ENCODE peak calls at places on chromosomes 13 and 19, in nine cellular contexts. One of them, this sample, is unnamed.

GRCh38 chr19:6138066-6138465 is 2.6 kb downstream of the ACSBG2 start:
- DNase-seq in NCI-H1092: no peak
- DNase-seq in NCI-H1105: no peak
- DNase-seq in transverse colon: no peak
- DNase-seq in H9: no peak
- DNase-seq in left kidney: no peak
- DNase-seq in stimulated activated CD4-positive, alpha-beta T cell treated with anti-CD3 and anti-CD28 coated beads, TNF-alpha, amount 100 ng/mL, for 1 hour: no peak
- DNase-seq in HFF-Myc: no peak
- DNase-seq in HCEC 1CT: no peak
- DNase-seq in this sample: no peak

GRCh38 chr13:95834134-95834765 is 157.3 kb downstream of the DNAJC3 start:
- DNase-seq in stimulated activated CD4-positive, alpha-beta T cell treated with anti-CD3 and anti-CD28 coated beads, TNF-alpha, amount 100 ng/mL, for 1 hour: peak
- DNase-seq in HFF-Myc: peak
- DNase-seq in transverse colon: peak
- DNase-seq in HCEC 1CT: peak
- DNase-seq in H9: peak
- DNase-seq in NCI-H1105: no peak
- DNase-seq in left kidney: peak
- DNase-seq in NCI-H1092: peak
- DNase-seq in this sample: peak

GRCh38 chr19:53388168-53388567 is 6.8 kb upstream of the ZNF765 start:
- DNase-seq in left kidney: no peak
- DNase-seq in NCI-H1105: no peak
- DNase-seq in HCEC 1CT: peak
- DNase-seq in transverse colon: no peak
- DNase-seq in stimulated activated CD4-positive, alpha-beta T cell treated with anti-CD3 and anti-CD28 coated beads, TNF-alpha, amount 100 ng/mL, for 1 hour: no peak
- DNase-seq in H9: no peak
- DNase-seq in HFF-Myc: no peak
- DNase-seq in NCI-H1092: no peak
- DNase-seq in this sample: no peak

GRCh38 chr13:113307491-113307890 is 10.5 kb downstream of the LAMP1 start:
- DNase-seq in transverse colon: no peak
- DNase-seq in HFF-Myc: no peak
- DNase-seq in H9: no peak
- DNase-seq in NCI-H1092: no peak
- DNase-seq in NCI-H1105: no peak
- DNase-seq in HCEC 1CT: no peak
- DNase-seq in stimulated activated CD4-positive, alpha-beta T cell treated with anti-CD3 and anti-CD28 coated beads, TNF-alpha, amount 100 ng/mL, for 1 hour: no peak
- DNase-seq in left kidney: no peak
- DNase-seq in this sample: no peak

GRCh38 chr19:52880895-52881389 is 16.5 kb downstream of the ZNF320 start:
- DNase-seq in NCI-H1092: no peak
- DNase-seq in HFF-Myc: no peak
- DNase-seq in transverse colon: no peak
- DNase-seq in left kidney: no peak
- DNase-seq in stimulated activated CD4-positive, alpha-beta T cell treated with anti-CD3 and anti-CD28 coated beads, TNF-alpha, amount 100 ng/mL, for 1 hour: no peak
- DNase-seq in NCI-H1105: no peak
- DNase-seq in H9: no peak
- DNase-seq in HCEC 1CT: no peak
- DNase-seq in this sample: no peak

GRCh38 chr19:49212302-49212701 is 54.7 kb downstream of the TRPM4 start:
- DNase-seq in transverse colon: no peak
- DNase-seq in NCI-H1105: peak
- DNase-seq in HCEC 1CT: no peak
- DNase-seq in NCI-H1092: no peak
- DNase-seq in H9: no peak
- DNase-seq in stimulated activated CD4-positive, alpha-beta T cell treated with anti-CD3 and anti-CD28 coated beads, TNF-alpha, amount 100 ng/mL, for 1 hour: no peak
- DNase-seq in HFF-Myc: no peak
- DNase-seq in left kidney: no peak
- DNase-seq in this sample: no peak

GRCh38 chr19:4800591-4801081 is 9.1 kb downstream of the FEM1A start:
- DNase-seq in stimulated activated CD4-positive, alpha-beta T cell treated with anti-CD3 and anti-CD28 coated beads, TNF-alpha, amount 100 ng/mL, for 1 hour: no peak
- DNase-seq in HCEC 1CT: no peak
- DNase-seq in NCI-H1092: no peak
- DNase-seq in transverse colon: no peak
- DNase-seq in NCI-H1105: no peak
- DNase-seq in HFF-Myc: no peak
- DNase-seq in left kidney: no peak
- DNase-seq in H9: no peak
- DNase-seq in this sample: peak

GRCh38 chr13:34816118-34816517 is 126.0 kb upstream of the NBEA start:
- DNase-seq in transverse colon: no peak
- DNase-seq in left kidney: no peak
- DNase-seq in stimulated activated CD4-positive, alpha-beta T cell treated with anti-CD3 and anti-CD28 coated beads, TNF-alpha, amount 100 ng/mL, for 1 hour: no peak
- DNase-seq in HCEC 1CT: no peak
- DNase-seq in NCI-H1105: no peak
- DNase-seq in HFF-Myc: no peak
- DNase-seq in NCI-H1092: no peak
- DNase-seq in H9: no peak
- DNase-seq in this sample: no peak

GRCh38 chr13:45368571-45368970 is 27.6 kb upstream of the TPT1 start:
- DNase-seq in transverse colon: no peak
- DNase-seq in NCI-H1105: no peak
- DNase-seq in left kidney: peak
- DNase-seq in NCI-H1092: no peak
- DNase-seq in stimulated activated CD4-positive, alpha-beta T cell treated with anti-CD3 and anti-CD28 coated beads, TNF-alpha, amount 100 ng/mL, for 1 hour: no peak
- DNase-seq in HCEC 1CT: no peak
- DNase-seq in HFF-Myc: no peak
- DNase-seq in H9: no peak
- DNase-seq in this sample: no peak

GRCh38 chr13:30422056-30422914 is at the start of gene UBE2L5:
- DNase-seq in left kidney: peak
- DNase-seq in NCI-H1105: peak
- DNase-seq in HCEC 1CT: peak
- DNase-seq in NCI-H1092: no peak
- DNase-seq in HFF-Myc: no peak
- DNase-seq in stimulated activated CD4-positive, alpha-beta T cell treated with anti-CD3 and anti-CD28 coated beads, TNF-alpha, amount 100 ng/mL, for 1 hour: peak
- DNase-seq in H9: peak
- DNase-seq in transverse colon: peak
- DNase-seq in this sample: peak

GRCh38 chr19:51688665-51689571 is 4.2 kb upstream of the SPACA6 start:
- DNase-seq in H9: peak
- DNase-seq in transverse colon: peak
- DNase-seq in NCI-H1092: peak
- DNase-seq in HFF-Myc: peak
- DNase-seq in stimulated activated CD4-positive, alpha-beta T cell treated with anti-CD3 and anti-CD28 coated beads, TNF-alpha, amount 100 ng/mL, for 1 hour: no peak
- DNase-seq in HCEC 1CT: peak
- DNase-seq in NCI-H1105: peak
- DNase-seq in left kidney: peak
- DNase-seq in this sample: peak

GRCh38 chr19:51398096-51398704 is 7.8 kb upstream of the C19orf84 start:
- DNase-seq in NCI-H1105: no peak
- DNase-seq in HFF-Myc: no peak
- DNase-seq in HCEC 1CT: peak
- DNase-seq in NCI-H1092: no peak
- DNase-seq in stimulated activated CD4-positive, alpha-beta T cell treated with anti-CD3 and anti-CD28 coated beads, TNF-alpha, amount 100 ng/mL, for 1 hour: no peak
- DNase-seq in left kidney: peak
- DNase-seq in transverse colon: no peak
- DNase-seq in H9: no peak
- DNase-seq in this sample: no peak

GRCh38 chr13:100493418-100493817 is 95.2 kb downstream of the GGACT start:
- DNase-seq in NCI-H1092: no peak
- DNase-seq in transverse colon: no peak
- DNase-seq in H9: no peak
- DNase-seq in NCI-H1105: no peak
- DNase-seq in HFF-Myc: no peak
- DNase-seq in stimulated activated CD4-positive, alpha-beta T cell treated with anti-CD3 and anti-CD28 coated beads, TNF-alpha, amount 100 ng/mL, for 1 hour: no peak
- DNase-seq in left kidney: no peak
- DNase-seq in HCEC 1CT: no peak
- DNase-seq in this sample: no peak

GRCh38 chr13:46554971-46555370 is 2.0 kb downstream of the LRCH1 start:
- DNase-seq in left kidney: no peak
- DNase-seq in NCI-H1092: no peak
- DNase-seq in HCEC 1CT: no peak
- DNase-seq in transverse colon: no peak
- DNase-seq in NCI-H1105: no peak
- DNase-seq in H9: no peak
- DNase-seq in stimulated activated CD4-positive, alpha-beta T cell treated with anti-CD3 and anti-CD28 coated beads, TNF-alpha, amount 100 ng/mL, for 1 hour: no peak
- DNase-seq in HFF-Myc: no peak
- DNase-seq in this sample: no peak

GRCh38 chr13:100035936-100036335 is 53.0 kb upstream of the PCCA start:
- DNase-seq in stimulated activated CD4-positive, alpha-beta T cell treated with anti-CD3 and anti-CD28 coated beads, TNF-alpha, amount 100 ng/mL, for 1 hour: no peak
- DNase-seq in NCI-H1092: no peak
- DNase-seq in left kidney: no peak
- DNase-seq in HFF-Myc: no peak
- DNase-seq in H9: no peak
- DNase-seq in HCEC 1CT: no peak
- DNase-seq in NCI-H1105: no peak
- DNase-seq in transverse colon: no peak
- DNase-seq in this sample: no peak

GRCh38 chr13:23618341-23618740 is 48.1 kb downstream of the TNFRSF19 start:
- DNase-seq in HCEC 1CT: peak
- DNase-seq in NCI-H1092: no peak
- DNase-seq in stimulated activated CD4-positive, alpha-beta T cell treated with anti-CD3 and anti-CD28 coated beads, TNF-alpha, amount 100 ng/mL, for 1 hour: no peak
- DNase-seq in left kidney: no peak
- DNase-seq in NCI-H1105: no peak
- DNase-seq in HFF-Myc: peak
- DNase-seq in H9: no peak
- DNase-seq in transverse colon: no peak
- DNase-seq in this sample: no peak

GRCh38 chr19:35223084-35223790 is 5.3 kb downstream of the FAM187B start:
- DNase-seq in NCI-H1105: no peak
- DNase-seq in HFF-Myc: no peak
- DNase-seq in stimulated activated CD4-positive, alpha-beta T cell treated with anti-CD3 and anti-CD28 coated beads, TNF-alpha, amount 100 ng/mL, for 1 hour: no peak
- DNase-seq in transverse colon: no peak
- DNase-seq in HCEC 1CT: no peak
- DNase-seq in NCI-H1092: no peak
- DNase-seq in left kidney: no peak
- DNase-seq in H9: no peak
- DNase-seq in this sample: no peak

GRCh38 chr13:26880741-26881140 is 120.2 kb upstream of the GPR12 start:
- DNase-seq in transverse colon: no peak
- DNase-seq in H9: no peak
- DNase-seq in NCI-H1092: no peak
- DNase-seq in HCEC 1CT: no peak
- DNase-seq in left kidney: no peak
- DNase-seq in stimulated activated CD4-positive, alpha-beta T cell treated with anti-CD3 and anti-CD28 coated beads, TNF-alpha, amount 100 ng/mL, for 1 hour: no peak
- DNase-seq in NCI-H1105: no peak
- DNase-seq in HFF-Myc: no peak
- DNase-seq in this sample: no peak

GRCh38 chr19:14433454-14434156 is 499 bp downstream of the PKN1 start:
- DNase-seq in stimulated activated CD4-positive, alpha-beta T cell treated with anti-CD3 and anti-CD28 coated beads, TNF-alpha, amount 100 ng/mL, for 1 hour: no peak
- DNase-seq in NCI-H1092: peak
- DNase-seq in HCEC 1CT: no peak
- DNase-seq in left kidney: peak
- DNase-seq in HFF-Myc: no peak
- DNase-seq in H9: no peak
- DNase-seq in transverse colon: peak
- DNase-seq in NCI-H1105: peak
- DNase-seq in this sample: peak

GRCh38 chr19:17772172-17772571 is 20.9 kb downstream of the FCHO1 start:
- DNase-seq in HCEC 1CT: no peak
- DNase-seq in H9: no peak
- DNase-seq in stimulated activated CD4-positive, alpha-beta T cell treated with anti-CD3 and anti-CD28 coated beads, TNF-alpha, amount 100 ng/mL, for 1 hour: no peak
- DNase-seq in NCI-H1092: no peak
- DNase-seq in transverse colon: no peak
- DNase-seq in HFF-Myc: no peak
- DNase-seq in left kidney: no peak
- DNase-seq in NCI-H1105: no peak
- DNase-seq in this sample: no peak

GRCh38 chr13:108212901-108213300 is 2.4 kb downstream of the LIG4 start:
- DNase-seq in stimulated activated CD4-positive, alpha-beta T cell treated with anti-CD3 and anti-CD28 coated beads, TNF-alpha, amount 100 ng/mL, for 1 hour: no peak
- DNase-seq in NCI-H1092: no peak
- DNase-seq in HFF-Myc: no peak
- DNase-seq in NCI-H1105: no peak
- DNase-seq in transverse colon: no peak
- DNase-seq in left kidney: no peak
- DNase-seq in H9: no peak
- DNase-seq in HCEC 1CT: no peak
- DNase-seq in this sample: no peak

GRCh38 chr13:100131863-100132574 is 43.1 kb downstream of the PCCA start:
- DNase-seq in NCI-H1105: no peak
- DNase-seq in left kidney: no peak
- DNase-seq in HFF-Myc: peak
- DNase-seq in stimulated activated CD4-positive, alpha-beta T cell treated with anti-CD3 and anti-CD28 coated beads, TNF-alpha, amount 100 ng/mL, for 1 hour: no peak
- DNase-seq in HCEC 1CT: peak
- DNase-seq in NCI-H1092: no peak
- DNase-seq in H9: no peak
- DNase-seq in transverse colon: no peak
- DNase-seq in this sample: no peak

GRCh38 chr13:48775285-48775684 is 121.6 kb downstream of the CYSLTR2 start:
- DNase-seq in HCEC 1CT: no peak
- DNase-seq in left kidney: no peak
- DNase-seq in HFF-Myc: peak
- DNase-seq in NCI-H1105: no peak
- DNase-seq in NCI-H1092: no peak
- DNase-seq in transverse colon: no peak
- DNase-seq in stimulated activated CD4-positive, alpha-beta T cell treated with anti-CD3 and anti-CD28 coated beads, TNF-alpha, amount 100 ng/mL, for 1 hour: no peak
- DNase-seq in H9: no peak
- DNase-seq in this sample: no peak